ENCODE peak calls at places on chromosomes 13 and 19, in seven cellular contexts. E is testis; N is lung; M is stimulated activated CD8-positive, alpha-beta memory T cell treated with anti-CD3 and anti-CD28 coated beads, Interleukin-4, amount 100 ng/mL, for 48 hours; V is AG09309; T is stimulated activated naive CD8-positive, alpha-beta T cell treated with anti-CD3 and anti-CD28 coated beads, Interleukin-15, amount 100 ng/mL, for 72 hours; J is iris pigment epithelial cell. S is an unnamed sample.

GRCh38 chr19:47658431-47659383 is 49.8 kb downstream of the BICRA start:
- DNase-seq in E (no peak), N (no peak), M (no peak), V (no peak), T (no peak), J (peak; percentile 70), S (no peak)

GRCh38 chr13:74434782-74435181 is 300.6 kb upstream of the KLF12 start:
- DNase-seq in E (no peak), N (no peak), M (no peak), V (no peak), T (no peak), J (no peak), S (no peak)

GRCh38 chr13:73704587-73704986 is 429.6 kb downstream of the KLF12 start:
- DNase-seq in E (no peak), N (no peak), M (no peak), V (no peak), T (no peak), J (no peak), S (no peak)

GRCh38 chr19:3565177-3565576 is 7.6 kb upstream of the HMG20B start:
- DNase-seq in E (no peak), N (no peak), M (no peak), V (no peak), T (no peak), J (peak; percentile 65), S (no peak)

GRCh38 chr19:2345794-2346663 is 14.0 kb upstream of the TMPRSS9 start:
- DNase-seq in E (peak; percentile 42), N (no peak), M (no peak), V (no peak), T (no peak), J (peak; percentile 30), S (no peak)

GRCh38 chr13:38398810-38399493 is 49.3 kb downstream of the UFM1 start:
- DNase-seq in E (no peak), N (no peak), M (no peak), V (peak; percentile 68), T (no peak), J (peak; percentile 99), S (no peak)

GRCh38 chr13:112961457-112962369 is 7.3 kb upstream of the MCF2L start:
- DNase-seq in E (no peak), N (no peak), M (no peak), V (no peak), T (no peak), J (no peak), S (no peak)

GRCh38 chr19:2982983-2983350 is 5.6 kb downstream of the TLE6 start:
- DNase-seq in E (peak; percentile 81), N (peak; percentile 71), M (no peak), V (no peak), T (no peak), J (peak; percentile 72), S (no peak)

GRCh38 chr13:93190006-93190405 is 36.6 kb upstream of the GPC6 start:
- DNase-seq in E (no peak), N (no peak), M (no peak), V (no peak), T (no peak), J (no peak), S (no peak)

GRCh38 chr19:18379803-18380747 is 5.9 kb upstream of the GDF15 start:
- DNase-seq in E (peak; percentile 89), N (peak; percentile 80), M (no peak), V (no peak), T (no peak), J (peak; percentile 85), S (no peak)

GRCh38 chr13:49292742-49293498 is 45.2 kb downstream of the CDADC1 start:
- DNase-seq in E (no peak), N (peak; percentile 33), M (peak; percentile 41), V (no peak), T (peak; percentile 61), J (peak; percentile 81), S (no peak)

GRCh38 chr19:38142176-38143035 is 81.6 kb downstream of the DPF1 start:
- DNase-seq in E (peak; percentile 81), N (no peak), M (peak; percentile 72), V (no peak), T (peak; percentile 48), J (peak; percentile 59), S (peak; percentile 68)

GRCh38 chr19:32691952-32692726 is 518 bp downstream of the NUDT19 start:
- DNase-seq in E (peak; percentile 85), N (peak; percentile 74), M (peak; percentile 62), V (peak; percentile 28), T (peak; percentile 80), J (peak; percentile 84), S (peak; percentile 36)

S was measured in neuronal stem cell.